ENCODE peak calls at places on chromosomes 5 and 9, in nine cellular contexts. D, J, L, R, O, Z, T, W and S are unnamed samples.

GRCh38 chr9:21336467-21336866 is 1.3 kb upstream of the KLHL9 start:
- DNase-seq in D (no peak), J (no peak), L (no peak), R (no peak), O (no peak), Z (no peak), T (no peak), W (no peak), S (no peak)

GRCh38 chr9:106718996-106719395 is 144.0 kb upstream of the ZNF462 start:
- DNase-seq in D (no peak), J (no peak), L (no peak), R (no peak), O (no peak), Z (no peak), T (no peak), W (no peak), S (no peak)

GRCh38 chr9:98851730-98852462 is 44.4 kb downstream of the GALNT12 start:
- DNase-seq in D (no peak), J (no peak), L (no peak), R (no peak), O (no peak), Z (no peak), T (no peak), W (peak; percentile 12), S (no peak)

GRCh38 chr5:176416123-176416924 is at the start of gene CLTB:
- DNase-seq in D (peak; percentile 95), J (peak; percentile 92), L (peak; percentile 95), R (peak; percentile 90), O (peak; percentile 90), Z (peak; percentile 96), T (peak; percentile 77), W (peak; percentile 88), S (peak; percentile 90)

GRCh38 chr5:33556330-33557328 is 115.9 kb downstream of the TARS1 start:
- DNase-seq in D (no peak), J (no peak), L (no peak), R (no peak), O (no peak), Z (no peak), T (no peak), W (no peak), S (no peak)

GRCh38 chr5:53406630-53407316 is 73.7 kb upstream of the FST start:
- DNase-seq in D (no peak), J (no peak), L (no peak), R (no peak), O (no peak), Z (no peak), T (peak; percentile 33), W (no peak), S (no peak)

GRCh38 chr5:138574744-138575193 is 432 bp downstream of the HSPA9 start:
- DNase-seq in D (no peak), J (no peak), L (peak; percentile 69), R (no peak), O (no peak), Z (no peak), T (no peak), W (no peak), S (peak; percentile 9)

GRCh38 chr5:95822408-95823240 is at the start of gene GLRX:
- DNase-seq in D (peak; percentile 86), J (peak; percentile 78), L (peak; percentile 89), R (peak; percentile 84), O (no peak), Z (peak; percentile 81), T (peak; percentile 80), W (peak; percentile 60), S (no peak)

GRCh38 chr5:56155085-56155484 is 78.0 kb downstream of the ANKRD55 start:
- DNase-seq in D (peak; percentile 21), J (no peak), L (no peak), R (no peak), O (no peak), Z (no peak), T (no peak), W (no peak), S (no peak)

GRCh38 chr9:6739218-6739617 is 18.6 kb upstream of the KDM4C start:
- DNase-seq in D (no peak), J (no peak), L (no peak), R (no peak), O (no peak), Z (no peak), T (peak; percentile 38), W (no peak), S (no peak)

GRCh38 chr5:171316258-171317121 is 7.4 kb downstream of the TLX3 start:
- DNase-seq in D (no peak), J (no peak), L (no peak), R (no peak), O (no peak), Z (no peak), T (no peak), W (no peak), S (no peak)

GRCh38 chr9:101485873-101486692 is 47.6 kb upstream of the RNF20 start:
- DNase-seq in D (peak; percentile 67), J (peak; percentile 36), L (no peak), R (peak; percentile 64), O (no peak), Z (peak; percentile 48), T (peak; percentile 44), W (no peak), S (no peak)

GRCh38 chr5:179765400-179765799 is 28.4 kb upstream of the LTC4S start:
- DNase-seq in D (no peak), J (no peak), L (no peak), R (no peak), O (no peak), Z (no peak), T (no peak), W (no peak), S (no peak)

GRCh38 chr5:143349127-143349526 is 54.4 kb downstream of the NR3C1 start:
- DNase-seq in D (no peak), J (no peak), L (no peak), R (no peak), O (no peak), Z (no peak), T (no peak), W (no peak), S (no peak)

GRCh38 chr5:87722286-87722685 is 309.6 kb upstream of the CCNH start:
- DNase-seq in D (no peak), J (no peak), L (no peak), R (no peak), O (no peak), Z (no peak), T (peak; percentile 33), W (no peak), S (no peak)

GRCh38 chr5:891117-891836 is 1.3 kb downstream of the BRD9 start:
- DNase-seq in D (peak; percentile 31), J (no peak), L (peak; percentile 46), R (peak; percentile 57), O (no peak), Z (no peak), T (peak; percentile 79), W (no peak), S (no peak)

GRCh38 chr9:120894404-120895226 is 17.6 kb upstream of the PHF19 start:
- DNase-seq in D (no peak), J (no peak), L (no peak), R (no peak), O (no peak), Z (peak; percentile 50), T (no peak), W (no peak), S (no peak)

GRCh38 chr5:116272281-116272941 is 187.6 kb downstream of the COMMD10 start:
- DNase-seq in D (no peak), J (no peak), L (no peak), R (no peak), O (no peak), Z (no peak), T (no peak), W (no peak), S (no peak)

GRCh38 chr9:92711844-92712243 is 41.9 kb upstream of the IPPK start:
- DNase-seq in D (no peak), J (no peak), L (no peak), R (no peak), O (no peak), Z (no peak), T (no peak), W (no peak), S (no peak)

GRCh38 chr5:83097582-83098265 is 20.4 kb downstream of the XRCC4 start:
- DNase-seq in D (no peak), J (no peak), L (no peak), R (no peak), O (no peak), Z (no peak), T (no peak), W (no peak), S (no peak)

GRCh38 chr5:83095163-83095972 is 18.0 kb downstream of the XRCC4 start:
- DNase-seq in D (no peak), J (no peak), L (no peak), R (no peak), O (no peak), Z (no peak), T (no peak), W (no peak), S (no peak)

GRCh38 chr5:83093692-83094091 is 16.3 kb downstream of the XRCC4 start:
- DNase-seq in D (no peak), J (no peak), L (no peak), R (no peak), O (no peak), Z (no peak), T (no peak), W (no peak), S (no peak)

GRCh38 chr5:83096660-83097334 is 19.4 kb downstream of the XRCC4 start:
- DNase-seq in D (no peak), J (no peak), L (no peak), R (no peak), O (no peak), Z (no peak), T (no peak), W (no peak), S (no peak)

GRCh38 chr5:83095973-83096539 is 18.7 kb downstream of the XRCC4 start:
- DNase-seq in D (no peak), J (no peak), L (no peak), R (no peak), O (no peak), Z (no peak), T (peak; percentile 74), W (no peak), S (no peak)
- TF ChIP-seq POLR2AphosphoS5 in D (no peak), J (no peak), L (no peak), R (no peak), O (no peak), Z (no peak), T (peak; percentile 31), W (no peak), S (no peak)

GRCh38 chr5:20972419-20972925 is 984.5 kb upstream of the CDH18 start:
- DNase-seq in D (no peak), J (no peak), L (peak; percentile 70), R (no peak), O (no peak), Z (no peak), T (no peak), W (no peak), S (no peak)
- TF ChIP-seq POLR2AphosphoS5 in D (no peak), J (no peak), L (no peak), R (no peak), O (no peak), Z (no peak), T (no peak), W (no peak), S (no peak)

GRCh38 chr5:132190161-132190817 is 37.4 kb downstream of the P4HA2 start:
- DNase-seq in D (no peak), J (peak; percentile 20), L (no peak), R (no peak), O (peak; percentile 43), Z (no peak), T (peak; percentile 51), W (no peak), S (no peak)
- TF ChIP-seq POLR2AphosphoS5 in D (no peak), J (peak; percentile 72), L (peak; percentile 20), R (no peak), O (no peak), Z (peak; percentile 24), T (no peak), W (no peak), S (no peak)

GRCh38 chr5:133469252-133469651 is 143.1 kb downstream of the FSTL4 start:
- DNase-seq in D (no peak), J (no peak), L (no peak), R (no peak), O (no peak), Z (no peak), T (no peak), W (no peak), S (no peak)
- TF ChIP-seq POLR2AphosphoS5 in D (no peak), J (no peak), L (no peak), R (no peak), O (no peak), Z (no peak), T (no peak), W (no peak), S (no peak)